ENCODE peak calls at places on chromosomes 13 and 19, in eight cellular contexts. Z, X, M, Q, J, V, W and N are unnamed samples.

GRCh38 chr19:37513397-37513796 is 6.7 kb downstream of the ZNF793 start:
- DNase-seq in Z (no peak), X (no peak), M (no peak), Q (no peak), J (no peak), V (no peak), W (no peak), N (no peak)

GRCh38 chr13:48265217-48265815 is 32.3 kb downstream of the ITM2B start:
- DNase-seq in Z (no peak), X (no peak), M (no peak), Q (no peak), J (no peak), V (no peak), W (no peak), N (no peak)

GRCh38 chr19:4831351-4832340 is at the start of gene TICAM1:
- DNase-seq in Z (peak; percentile 80), X (peak; percentile 92), M (no peak), Q (peak; percentile 67), J (peak; percentile 78), V (peak; percentile 60), W (peak; percentile 76), N (peak; percentile 53)

GRCh38 chr13:73040968-73041580 is 17.7 kb upstream of the KLF5 start:
- DNase-seq in Z (no peak), X (no peak), M (no peak), Q (no peak), J (no peak), V (no peak), W (no peak), N (no peak)

GRCh38 chr13:110129076-110129475 is 177.9 kb downstream of the COL4A1 start:
- DNase-seq in Z (no peak), X (no peak), M (no peak), Q (no peak), J (no peak), V (no peak), W (no peak), N (no peak)

GRCh38 chr13:105087941-105088340 is 1447.5 kb downstream of the EFNB2 start:
- DNase-seq in Z (no peak), X (no peak), M (no peak), Q (no peak), J (no peak), V (no peak), W (no peak), N (no peak)

GRCh38 chr13:42832341-42833153 is 51.2 kb downstream of the FAM216B start:
- DNase-seq in Z (no peak), X (no peak), M (no peak), Q (no peak), J (peak; percentile 6), V (peak; percentile 95), W (no peak), N (no peak)

GRCh38 chr13:46179576-46180368 is 2.2 kb downstream of the LCP1 start:
- DNase-seq in Z (peak; percentile 66), X (peak; percentile 75), M (no peak), Q (no peak), J (peak; percentile 30), V (no peak), W (no peak), N (no peak)

GRCh38 chr19:35288843-35289355 is 3.1 kb upstream of the MAG start:
- DNase-seq in Z (no peak), X (no peak), M (no peak), Q (no peak), J (no peak), V (no peak), W (no peak), N (no peak)

GRCh38 chr19:14066139-14066538 is 4.3 kb upstream of the PALM3 start:
- DNase-seq in Z (no peak), X (no peak), M (no peak), Q (no peak), J (no peak), V (no peak), W (no peak), N (no peak)

GRCh38 chr19:49875801-49876421 is 1.2 kb downstream of the AKT1S1 start:
- DNase-seq in Z (peak; percentile 42), X (peak; percentile 86), M (peak; percentile 56), Q (no peak), J (peak; percentile 52), V (no peak), W (no peak), N (no peak)

GRCh38 chr13:40442826-40443225 is 223.6 kb downstream of the FOXO1 start:
- DNase-seq in Z (no peak), X (no peak), M (no peak), Q (no peak), J (no peak), V (peak; percentile 68), W (no peak), N (no peak)

GRCh38 chr13:83557845-83558244 is 324.4 kb downstream of the SLITRK1 start:
- DNase-seq in Z (no peak), X (no peak), M (no peak), Q (no peak), J (no peak), V (no peak), W (no peak), N (no peak)

GRCh38 chr19:49017666-49018351 is 918 bp upstream of the LHB start:
- DNase-seq in Z (peak; percentile 72), X (peak; percentile 80), M (peak; percentile 49), Q (no peak), J (peak; percentile 59), V (peak; percentile 66), W (no peak), N (no peak)

GRCh38 chr13:77902319-77902963 is 16.2 kb downstream of the EDNRB start:
- DNase-seq in Z (no peak), X (no peak), M (no peak), Q (no peak), J (no peak), V (no peak), W (no peak), N (no peak)

GRCh38 chr19:18156268-18156667 is 3.3 kb downstream of the PIK3R2 start:
- DNase-seq in Z (no peak), X (no peak), M (no peak), Q (no peak), J (no peak), V (no peak), W (no peak), N (no peak)

GRCh38 chr19:18153555-18154134 is 682 bp downstream of the PIK3R2 start:
- DNase-seq in Z (peak; percentile 19), X (no peak), M (no peak), Q (no peak), J (peak; percentile 39), V (no peak), W (no peak), N (no peak)

GRCh38 chr19:18150776-18151624 is 2.0 kb upstream of the PIK3R2 start:
- DNase-seq in Z (no peak), X (no peak), M (no peak), Q (no peak), J (peak; percentile 54), V (no peak), W (no peak), N (no peak)

GRCh38 chr19:18155095-18156087 is 2.4 kb downstream of the PIK3R2 start:
- DNase-seq in Z (no peak), X (no peak), M (no peak), Q (no peak), J (no peak), V (no peak), W (no peak), N (no peak)

DNA sequence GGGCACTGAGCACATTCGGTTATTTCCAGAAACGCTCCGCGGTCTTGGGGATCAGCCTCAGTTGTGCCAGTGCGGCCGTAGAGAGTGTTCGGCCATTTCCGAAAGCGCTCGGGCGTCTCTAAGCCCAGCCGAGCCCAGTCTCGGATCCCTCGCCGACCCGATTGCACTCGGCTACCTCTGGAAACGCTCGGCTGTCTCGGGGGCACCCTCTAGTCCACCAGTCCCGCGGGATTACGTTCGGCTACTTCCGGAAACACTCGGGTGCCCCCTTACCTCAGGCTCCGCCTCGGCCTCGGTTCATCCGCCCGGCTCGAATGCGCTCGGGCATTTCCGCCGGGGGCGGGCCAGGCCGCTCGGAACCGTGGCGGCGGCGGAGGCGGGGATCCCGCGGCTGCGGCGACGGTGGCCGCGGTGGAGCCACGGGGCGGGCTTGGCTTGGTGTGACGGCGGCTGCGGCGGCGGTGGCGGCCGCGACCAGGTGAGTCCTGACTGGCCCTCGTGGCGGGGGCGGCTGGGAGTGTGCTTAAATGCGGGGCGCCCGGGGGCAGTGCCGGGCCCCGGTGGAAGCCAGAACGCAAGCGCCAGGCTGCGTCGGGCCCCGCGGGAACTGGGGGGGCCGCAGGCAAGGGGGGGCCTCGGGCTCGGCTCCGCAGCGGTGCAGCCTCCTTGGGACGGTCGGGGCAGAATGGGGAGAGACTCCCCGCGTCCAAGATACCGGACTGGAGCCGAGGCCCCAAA is at the start of gene PIK3R2:
- DNase-seq in Z (peak; percentile 100), X (peak; percentile 99), M (peak; percentile 100), Q (peak; percentile 100), J (peak; percentile 100), V (peak; percentile 94), W (peak; percentile 99), N (peak; percentile 96)
- TF ChIP-seq CTCF in Z (peak; percentile 3), X (no peak), M (no peak), Q (no peak), J (no peak), V (no peak), W (peak; percentile 29), N (no peak)

DNA sequence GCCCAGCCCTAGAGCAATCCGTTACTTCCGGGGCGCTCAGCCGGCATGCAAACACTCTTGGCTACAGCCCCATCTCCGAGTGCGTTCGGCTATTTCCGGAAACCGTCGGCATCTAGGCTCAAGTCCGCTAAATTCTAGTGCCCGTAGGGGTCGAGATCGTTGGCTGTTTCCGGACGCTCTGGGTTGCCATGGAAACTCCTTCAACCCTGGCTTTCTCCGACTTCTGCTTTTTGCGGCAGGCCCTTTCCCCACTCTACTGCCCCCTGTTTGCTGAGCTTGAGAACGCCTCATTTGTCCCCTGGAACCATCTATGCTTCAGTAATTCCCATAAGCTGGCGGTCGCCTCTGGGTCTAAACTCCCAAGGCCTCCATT is 533 bp upstream of the PIK3R2 start:
- DNase-seq in Z (peak; percentile 95), X (peak; percentile 96), M (peak; percentile 99), Q (peak; percentile 100), J (peak; percentile 97), V (peak; percentile 93), W (peak; percentile 95), N (peak; percentile 92)
- TF ChIP-seq CTCF in Z (peak; percentile 58), X (peak; percentile 60), M (peak; percentile 75), Q (peak; percentile 37), J (peak; percentile 16), V (peak; percentile 49), W (peak; percentile 76), N (peak; percentile 46)

GRCh38 chr19:28737021-28737525 is 475.9 kb downstream of the UQCRFS1 start:
- DNase-seq in Z (no peak), X (no peak), M (no peak), Q (no peak), J (no peak), V (peak; percentile 18), W (peak; percentile 20), N (no peak)
- TF ChIP-seq CTCF in Z (no peak), X (peak; percentile 65), M (peak; percentile 82), Q (no peak), J (peak; percentile 52), V (peak; percentile 54), W (peak; percentile 59), N (peak; percentile 47)

DNA sequence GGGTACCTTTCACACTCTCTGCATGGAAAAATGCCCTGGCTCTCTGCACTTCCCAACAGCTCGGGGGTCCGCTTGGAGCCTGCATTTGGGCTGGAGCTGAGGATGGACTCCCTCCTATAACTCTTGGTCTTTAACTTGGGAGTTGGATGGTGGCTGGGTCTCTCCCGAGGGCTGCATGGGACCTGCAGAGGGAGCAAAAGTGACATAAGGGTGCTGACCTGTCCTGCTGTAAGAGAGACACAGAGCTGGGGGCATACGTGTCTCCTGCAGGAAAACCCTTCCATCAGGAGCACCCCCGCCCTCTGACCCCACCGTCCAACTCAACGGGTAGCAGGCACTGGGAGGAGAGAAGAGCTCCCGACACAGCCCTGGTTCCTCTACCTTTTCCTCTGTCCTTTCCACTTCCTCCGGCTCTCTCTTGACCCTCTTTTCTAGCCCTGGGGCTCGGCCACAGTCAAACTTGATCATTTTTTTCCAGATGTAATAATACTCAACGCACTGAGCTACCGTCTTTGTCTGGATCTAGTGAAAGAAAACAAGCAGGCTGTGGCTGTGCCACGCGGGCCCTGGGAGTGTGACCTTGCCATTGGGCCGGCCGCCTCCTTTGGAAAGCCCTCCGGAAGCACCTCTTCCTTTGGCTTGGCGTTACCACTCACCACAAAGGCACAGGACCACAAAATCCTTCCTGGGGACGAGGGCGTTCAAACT is 6.8 kb upstream of the NAPA start:
- DNase-seq in Z (no peak), X (no peak), M (no peak), Q (no peak), J (no peak), V (no peak), W (no peak), N (no peak)
- TF ChIP-seq CTCF in Z (no peak), X (no peak), M (no peak), Q (no peak), J (no peak), V (no peak), W (no peak), N (no peak)